ENCODE peak calls at places on chromosomes 13 and 19, in nine cellular contexts. One of them, this sample, is unnamed.
A peak's percentile ranks its signal among the peaks of the same experiment; 100 is the strongest.

GRCh38 chr19:50252887-50253268 is 49.5 kb downstream of the MYH14 start:
- DNase-seq in CD4-positive, alpha-beta memory T cell: no peak
- DNase-seq in heart right ventricle: no peak
- DNase-seq in body of pancreas: no peak
- DNase-seq in GM23338: no peak
- DNase-seq in neural progenitor cell: no peak
- DNase-seq in tibial artery: no peak
- DNase-seq in suprapubic skin: no peak
- DNase-seq in psoas muscle: no peak
- DNase-seq in this sample: no peak

GRCh38 chr13:25738342-25738771 is 313.5 kb downstream of the SHISA2 start:
- DNase-seq in CD4-positive, alpha-beta memory T cell: no peak
- DNase-seq in heart right ventricle: no peak
- DNase-seq in body of pancreas: peak; percentile 34
- DNase-seq in GM23338: no peak
- DNase-seq in neural progenitor cell: no peak
- DNase-seq in tibial artery: no peak
- DNase-seq in suprapubic skin: no peak
- DNase-seq in psoas muscle: no peak
- DNase-seq in this sample: no peak

GRCh38 chr13:48731957-48732569 is 78.3 kb downstream of the CYSLTR2 start:
- DNase-seq in CD4-positive, alpha-beta memory T cell: peak; percentile 38
- DNase-seq in heart right ventricle: no peak
- DNase-seq in body of pancreas: peak; percentile 69
- DNase-seq in GM23338: peak; percentile 82
- DNase-seq in neural progenitor cell: peak; percentile 73
- DNase-seq in tibial artery: no peak
- DNase-seq in suprapubic skin: no peak
- DNase-seq in psoas muscle: peak; percentile 37
- DNase-seq in this sample: no peak

GRCh38 chr13:43364210-43365041 is 341.0 kb downstream of the DNAJC15 start:
- DNase-seq in CD4-positive, alpha-beta memory T cell: no peak
- DNase-seq in heart right ventricle: peak; percentile 31
- DNase-seq in body of pancreas: no peak
- DNase-seq in GM23338: no peak
- DNase-seq in neural progenitor cell: peak; percentile 28
- DNase-seq in tibial artery: no peak
- DNase-seq in suprapubic skin: no peak
- DNase-seq in psoas muscle: no peak
- DNase-seq in this sample: no peak

GRCh38 chr13:33109319-33109718 is 93.1 kb downstream of the KL start:
- DNase-seq in CD4-positive, alpha-beta memory T cell: no peak
- DNase-seq in heart right ventricle: no peak
- DNase-seq in body of pancreas: no peak
- DNase-seq in GM23338: no peak
- DNase-seq in neural progenitor cell: no peak
- DNase-seq in tibial artery: no peak
- DNase-seq in suprapubic skin: no peak
- DNase-seq in psoas muscle: no peak
- DNase-seq in this sample: no peak

GRCh38 chr13:75480691-75481175 is 1.2 kb downstream of the TBC1D4 start:
- DNase-seq in CD4-positive, alpha-beta memory T cell: peak; percentile 22
- DNase-seq in heart right ventricle: peak; percentile 44
- DNase-seq in body of pancreas: peak; percentile 84
- DNase-seq in GM23338: peak; percentile 84
- DNase-seq in neural progenitor cell: peak; percentile 65
- DNase-seq in tibial artery: peak; percentile 68
- DNase-seq in suprapubic skin: peak; percentile 84
- DNase-seq in psoas muscle: peak; percentile 45
- DNase-seq in this sample: peak; percentile 83

GRCh38 chr19:47110521-47111080 is 3.0 kb downstream of the ZC3H4 start:
- DNase-seq in CD4-positive, alpha-beta memory T cell: peak; percentile 42
- DNase-seq in heart right ventricle: no peak
- DNase-seq in body of pancreas: peak; percentile 50
- DNase-seq in GM23338: no peak
- DNase-seq in neural progenitor cell: peak; percentile 38
- DNase-seq in tibial artery: no peak
- DNase-seq in suprapubic skin: no peak
- DNase-seq in psoas muscle: no peak
- DNase-seq in this sample: no peak

GRCh38 chr13:97261254-97262015 is 39.3 kb downstream of the MBNL2 start:
- DNase-seq in CD4-positive, alpha-beta memory T cell: no peak
- DNase-seq in heart right ventricle: no peak
- DNase-seq in body of pancreas: no peak
- DNase-seq in GM23338: no peak
- DNase-seq in neural progenitor cell: no peak
- DNase-seq in tibial artery: no peak
- DNase-seq in suprapubic skin: no peak
- DNase-seq in psoas muscle: no peak
- DNase-seq in this sample: no peak

GRCh38 chr13:61463027-61463426 is 47.4 kb upstream of the PCDH20 start:
- DNase-seq in CD4-positive, alpha-beta memory T cell: no peak
- DNase-seq in heart right ventricle: no peak
- DNase-seq in body of pancreas: no peak
- DNase-seq in GM23338: no peak
- DNase-seq in neural progenitor cell: no peak
- DNase-seq in tibial artery: no peak
- DNase-seq in suprapubic skin: no peak
- DNase-seq in psoas muscle: no peak
- DNase-seq in this sample: no peak

GRCh38 chr13:98517576-98518310 is 59.2 kb downstream of the STK24 start:
- DNase-seq in CD4-positive, alpha-beta memory T cell: peak; percentile 67
- DNase-seq in heart right ventricle: no peak
- DNase-seq in body of pancreas: no peak
- DNase-seq in GM23338: no peak
- DNase-seq in neural progenitor cell: no peak
- DNase-seq in tibial artery: no peak
- DNase-seq in suprapubic skin: no peak
- DNase-seq in psoas muscle: no peak
- DNase-seq in this sample: no peak

GRCh38 chr13:24670927-24671326 is 9.3 kb upstream of the ATP12A start:
- DNase-seq in CD4-positive, alpha-beta memory T cell: no peak
- DNase-seq in heart right ventricle: no peak
- DNase-seq in body of pancreas: peak; percentile 14
- DNase-seq in GM23338: peak; percentile 87
- DNase-seq in neural progenitor cell: peak; percentile 77
- DNase-seq in tibial artery: no peak
- DNase-seq in suprapubic skin: no peak
- DNase-seq in psoas muscle: no peak
- DNase-seq in this sample: no peak

GRCh38 chr13:102701331-102701730 is 6.5 kb upstream of the METTL21C start:
- DNase-seq in CD4-positive, alpha-beta memory T cell: no peak
- DNase-seq in heart right ventricle: no peak
- DNase-seq in body of pancreas: no peak
- DNase-seq in GM23338: no peak
- DNase-seq in neural progenitor cell: no peak
- DNase-seq in tibial artery: no peak
- DNase-seq in suprapubic skin: no peak
- DNase-seq in psoas muscle: no peak
- DNase-seq in this sample: no peak

GRCh38 chr13:38180670-38181069 is 169.0 kb upstream of the UFM1 start:
- DNase-seq in CD4-positive, alpha-beta memory T cell: peak; percentile 5
- DNase-seq in heart right ventricle: no peak
- DNase-seq in body of pancreas: no peak
- DNase-seq in GM23338: no peak
- DNase-seq in neural progenitor cell: no peak
- DNase-seq in tibial artery: no peak
- DNase-seq in suprapubic skin: no peak
- DNase-seq in psoas muscle: no peak
- DNase-seq in this sample: no peak

GRCh38 chr19:40147338-40147692 is 43.9 kb upstream of the MAP3K10 start:
- DNase-seq in CD4-positive, alpha-beta memory T cell: no peak
- DNase-seq in heart right ventricle: no peak
- DNase-seq in body of pancreas: no peak
- DNase-seq in GM23338: no peak
- DNase-seq in neural progenitor cell: no peak
- DNase-seq in tibial artery: no peak
- DNase-seq in suprapubic skin: no peak
- DNase-seq in psoas muscle: no peak
- DNase-seq in this sample: no peak

GRCh38 chr19:40144151-40144550 is 47.1 kb upstream of the MAP3K10 start:
- DNase-seq in CD4-positive, alpha-beta memory T cell: peak; percentile 58
- DNase-seq in heart right ventricle: no peak
- DNase-seq in body of pancreas: no peak
- DNase-seq in GM23338: no peak
- DNase-seq in neural progenitor cell: no peak
- DNase-seq in tibial artery: no peak
- DNase-seq in suprapubic skin: no peak
- DNase-seq in psoas muscle: no peak
- DNase-seq in this sample: no peak

GRCh38 chr19:40147693-40148347 is 43.4 kb upstream of the MAP3K10 start:
- DNase-seq in CD4-positive, alpha-beta memory T cell: no peak
- DNase-seq in heart right ventricle: no peak
- DNase-seq in body of pancreas: no peak
- DNase-seq in GM23338: peak; percentile 8
- DNase-seq in neural progenitor cell: no peak
- DNase-seq in tibial artery: peak; percentile 57
- DNase-seq in suprapubic skin: no peak
- DNase-seq in psoas muscle: no peak
- DNase-seq in this sample: no peak

GRCh38 chr19:40143612-40144011 is 47.6 kb upstream of the MAP3K10 start:
- DNase-seq in CD4-positive, alpha-beta memory T cell: peak; percentile 27
- DNase-seq in heart right ventricle: peak; percentile 30
- DNase-seq in body of pancreas: no peak
- DNase-seq in GM23338: peak; percentile 20
- DNase-seq in neural progenitor cell: no peak
- DNase-seq in tibial artery: no peak
- DNase-seq in suprapubic skin: no peak
- DNase-seq in psoas muscle: no peak
- DNase-seq in this sample: no peak

GRCh38 chr19:40144947-40145748 is 46.1 kb upstream of the MAP3K10 start:
- DNase-seq in CD4-positive, alpha-beta memory T cell: no peak
- DNase-seq in heart right ventricle: no peak
- DNase-seq in body of pancreas: no peak
- DNase-seq in GM23338: peak; percentile 7
- DNase-seq in neural progenitor cell: no peak
- DNase-seq in tibial artery: no peak
- DNase-seq in suprapubic skin: no peak
- DNase-seq in psoas muscle: no peak
- DNase-seq in this sample: no peak
- H3K4me1 ChIP-seq in CD4-positive, alpha-beta memory T cell: peaks cover 49% of the 10 kb centered on the region
- H3K4me1 ChIP-seq in heart right ventricle: no peaks in the 10 kb centered on the region
- H3K4me1 ChIP-seq in body of pancreas: no peaks in the 10 kb centered on the region
- H3K4me1 ChIP-seq in GM23338: peaks cover 7% of the 10 kb centered on the region
- H3K4me1 ChIP-seq in neural progenitor cell: no peaks in the 10 kb centered on the region
- H3K4me1 ChIP-seq in tibial artery: no peaks in the 10 kb centered on the region
- H3K4me1 ChIP-seq in suprapubic skin: peaks cover 14% of the 10 kb centered on the region
- H3K4me1 ChIP-seq in psoas muscle: peaks cover 6% of the 10 kb centered on the region
- H3K4me1 ChIP-seq in this sample: no peaks in the 10 kb centered on the region

GRCh38 chr13:110626510-110626909 is 11.2 kb downstream of the NAXD start:
- DNase-seq in CD4-positive, alpha-beta memory T cell: no peak
- DNase-seq in heart right ventricle: no peak
- DNase-seq in body of pancreas: no peak
- DNase-seq in GM23338: no peak
- DNase-seq in neural progenitor cell: no peak
- DNase-seq in tibial artery: no peak
- DNase-seq in suprapubic skin: no peak
- DNase-seq in psoas muscle: no peak
- DNase-seq in this sample: no peak
- H3K27ac ChIP-seq in CD4-positive, alpha-beta memory T cell: no peak overlapping the region
- H3K27ac ChIP-seq in heart right ventricle: no peak overlapping the region
- H3K27ac ChIP-seq in body of pancreas: no peak overlapping the region
- H3K27ac ChIP-seq in GM23338: no peak overlapping the region
- H3K27ac ChIP-seq in neural progenitor cell: no peak overlapping the region
- H3K27ac ChIP-seq in tibial artery: no peak overlapping the region
- H3K27ac ChIP-seq in suprapubic skin: no peak overlapping the region
- H3K27ac ChIP-seq in psoas muscle: peak overlapping the region; percentile 36
- H3K27ac ChIP-seq in this sample: no peak overlapping the region

GRCh38 chr19:11570039-11570462 is 7.4 kb downstream of the ACP5 start:
- DNase-seq in CD4-positive, alpha-beta memory T cell: no peak
- DNase-seq in heart right ventricle: no peak
- DNase-seq in body of pancreas: no peak
- DNase-seq in GM23338: no peak
- DNase-seq in neural progenitor cell: peak; percentile 23
- DNase-seq in tibial artery: no peak
- DNase-seq in suprapubic skin: no peak
- DNase-seq in psoas muscle: no peak
- DNase-seq in this sample: no peak
- H3K4me1 ChIP-seq in CD4-positive, alpha-beta memory T cell: no peaks in the 10 kb centered on the region
- H3K4me1 ChIP-seq in heart right ventricle: no peaks in the 10 kb centered on the region
- H3K4me1 ChIP-seq in body of pancreas: no peaks in the 10 kb centered on the region
- H3K4me1 ChIP-seq in GM23338: no peaks in the 10 kb centered on the region
- H3K4me1 ChIP-seq in neural progenitor cell: no peaks in the 10 kb centered on the region
- H3K4me1 ChIP-seq in tibial artery: no peaks in the 10 kb centered on the region
- H3K4me1 ChIP-seq in suprapubic skin: no peaks in the 10 kb centered on the region
- H3K4me1 ChIP-seq in psoas muscle: no peaks in the 10 kb centered on the region
- H3K4me1 ChIP-seq in this sample: no peaks in the 10 kb centered on the region

GRCh38 chr19:29680447-29680846 is 15.2 kb downstream of the PLEKHF1 start:
- DNase-seq in CD4-positive, alpha-beta memory T cell: peak; percentile 81
- DNase-seq in heart right ventricle: no peak
- DNase-seq in body of pancreas: no peak
- DNase-seq in GM23338: no peak
- DNase-seq in neural progenitor cell: no peak
- DNase-seq in tibial artery: no peak
- DNase-seq in suprapubic skin: no peak
- DNase-seq in psoas muscle: peak; percentile 71
- DNase-seq in this sample: peak; percentile 74

GRCh38 chr19:29678484-29679106 is 13.3 kb downstream of the PLEKHF1 start:
- DNase-seq in CD4-positive, alpha-beta memory T cell: no peak
- DNase-seq in heart right ventricle: peak; percentile 57
- DNase-seq in body of pancreas: peak; percentile 40
- DNase-seq in GM23338: no peak
- DNase-seq in neural progenitor cell: no peak
- DNase-seq in tibial artery: peak; percentile 91
- DNase-seq in suprapubic skin: no peak
- DNase-seq in psoas muscle: peak; percentile 93
- DNase-seq in this sample: peak; percentile 96

GRCh38 chr19:29681422-29682235 is 16.4 kb downstream of the PLEKHF1 start:
- DNase-seq in CD4-positive, alpha-beta memory T cell: no peak
- DNase-seq in heart right ventricle: no peak
- DNase-seq in body of pancreas: no peak
- DNase-seq in GM23338: no peak
- DNase-seq in neural progenitor cell: no peak
- DNase-seq in tibial artery: peak; percentile 79
- DNase-seq in suprapubic skin: no peak
- DNase-seq in psoas muscle: peak; percentile 62
- DNase-seq in this sample: no peak

GRCh38 chr19:29680937-29681336 is 15.7 kb downstream of the PLEKHF1 start:
- DNase-seq in CD4-positive, alpha-beta memory T cell: no peak
- DNase-seq in heart right ventricle: no peak
- DNase-seq in body of pancreas: no peak
- DNase-seq in GM23338: no peak
- DNase-seq in neural progenitor cell: no peak
- DNase-seq in tibial artery: no peak
- DNase-seq in suprapubic skin: no peak
- DNase-seq in psoas muscle: no peak
- DNase-seq in this sample: no peak

DNA sequence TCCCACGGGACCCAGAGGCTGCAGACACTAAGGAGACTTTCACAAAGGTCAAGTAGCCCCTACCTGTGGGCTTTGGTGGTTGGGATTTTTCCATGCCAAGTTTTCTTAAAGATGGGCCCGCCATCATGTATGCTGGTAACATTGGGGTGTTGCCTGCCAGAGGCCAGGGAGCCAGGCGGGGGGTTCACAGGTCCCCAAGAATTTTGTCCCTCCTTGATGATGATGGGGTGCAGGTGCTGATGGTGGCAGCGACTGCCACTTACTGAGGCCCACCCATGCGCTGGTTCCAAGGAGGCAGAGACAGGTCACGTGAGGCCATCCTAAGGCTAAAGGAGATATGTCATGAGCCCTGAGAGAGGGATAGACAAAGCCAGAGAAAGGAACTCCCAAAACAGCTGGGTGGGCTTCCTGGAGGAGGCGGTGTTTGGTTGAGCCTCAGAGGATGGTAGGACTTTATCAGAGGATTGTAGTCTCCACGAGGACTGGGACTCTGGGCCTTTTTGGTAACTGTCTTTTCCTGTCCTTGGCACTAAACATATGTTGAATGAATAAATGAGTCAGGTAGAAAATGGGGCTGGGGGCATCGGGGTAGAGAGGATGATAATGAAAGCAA is 14.4 kb downstream of the PLEKHF1 start:
- DNase-seq in CD4-positive, alpha-beta memory T cell: no peak
- DNase-seq in heart right ventricle: no peak
- DNase-seq in body of pancreas: no peak
- DNase-seq in GM23338: no peak
- DNase-seq in neural progenitor cell: no peak
- DNase-seq in tibial artery: no peak
- DNase-seq in suprapubic skin: no peak
- DNase-seq in psoas muscle: no peak
- DNase-seq in this sample: no peak
- H3K27ac ChIP-seq in CD4-positive, alpha-beta memory T cell: peak overlapping the region; percentile 49
- H3K27ac ChIP-seq in heart right ventricle: peak overlapping the region; percentile 86
- H3K27ac ChIP-seq in body of pancreas: no peak overlapping the region
- H3K27ac ChIP-seq in GM23338: no peak overlapping the region
- H3K27ac ChIP-seq in neural progenitor cell: no peak overlapping the region
- H3K27ac ChIP-seq in tibial artery: peak overlapping the region; percentile 59
- H3K27ac ChIP-seq in suprapubic skin: peak overlapping the region; percentile 65
- H3K27ac ChIP-seq in psoas muscle: peak overlapping the region; percentile 86
- H3K27ac ChIP-seq in this sample: peak overlapping the region; percentile 100